ENCODE peak calls at places on chromosomes 4 and X, in ten cellular contexts. N is fibroblast of lung, Z is bronchial epithelial cell, H is tibial artery, F is endothelial cell of umbilical vein, X is psoas muscle, B is choroid plexus epithelial cell, L is lung, C is astrocyte of the spinal cord, T is body of pancreas. E is an unnamed sample.
A peak's percentile ranks its signal among the peaks of the same experiment; 100 is the strongest.

GRCh38 chr4:162201673-162202072 is 37.9 kb upstream of the FSTL5 start:
- DNase-seq in N (peak; percentile 85), Z (no peak), H (no peak), F (no peak), X (no peak), B (peak; percentile 81), L (no peak), C (peak; percentile 76), T (no peak), E (no peak)

GRCh38 chr4:52407545-52407944 is 251.6 kb downstream of the USP46 start:
- DNase-seq in N (no peak), Z (peak; percentile 73), H (no peak), F (peak; percentile 10), X (no peak), B (peak; percentile 6), L (no peak), C (no peak), T (no peak), E (no peak)

GRCh38 chrX:155065035-155065734 is 5.8 kb downstream of the CMC4 start:
- DNase-seq in N (peak; percentile 71), Z (peak; percentile 51), H (no peak), F (no peak), X (no peak), B (peak; percentile 72), L (no peak), C (peak; percentile 34), T (no peak), E (no peak)

GRCh38 chr4:13476915-13477314 is 7.2 kb downstream of the RAB28 start:
- DNase-seq in N (peak; percentile 93), Z (no peak), H (no peak), F (peak; percentile 10), X (no peak), B (peak; percentile 77), L (no peak), C (peak; percentile 67), T (no peak), E (no peak)

GRCh38 chrX:9682456-9682855 is 83.2 kb downstream of the GPR143 start:
- DNase-seq in N (peak; percentile 25), Z (no peak), H (no peak), F (peak; percentile 10), X (no peak), B (peak; percentile 72), L (no peak), C (peak; percentile 24), T (peak; percentile 20), E (no peak)

GRCh38 chr4:110544594-110544993 is 68.6 kb downstream of the ENPEP start:
- DNase-seq in N (no peak), Z (no peak), H (no peak), F (no peak), X (no peak), B (no peak), L (no peak), C (no peak), T (no peak), E (no peak)

GRCh38 chr4:140296335-140296753 is 77.1 kb upstream of the SCOC start:
- DNase-seq in N (peak; percentile 85), Z (peak; percentile 39), H (peak; percentile 87), F (peak; percentile 68), X (peak; percentile 71), B (peak; percentile 79), L (peak; percentile 32), C (peak; percentile 78), T (peak; percentile 58), E (no peak)

GRCh38 chr4:105632599-105632998 is 75.9 kb downstream of the INTS12 start:
- DNase-seq in N (no peak), Z (no peak), H (no peak), F (no peak), X (no peak), B (no peak), L (no peak), C (no peak), T (no peak), E (no peak)

GRCh38 chr4:186304816-186305520 is 39.0 kb downstream of the F11 start:
- DNase-seq in N (peak; percentile 25), Z (no peak), H (no peak), F (no peak), X (no peak), B (no peak), L (no peak), C (no peak), T (no peak), E (no peak)

GRCh38 chr4:114512595-114513295 is 85.9 kb upstream of the UGT8 start:
- DNase-seq in N (no peak), Z (peak; percentile 94), H (no peak), F (no peak), X (no peak), B (no peak), L (no peak), C (no peak), T (no peak), E (no peak)

GRCh38 chr4:78032446-78032845 is 24.7 kb upstream of the FRAS1 start:
- DNase-seq in N (no peak), Z (no peak), H (no peak), F (no peak), X (no peak), B (no peak), L (no peak), C (no peak), T (no peak), E (no peak)

GRCh38 chr4:75708218-75708691 is 16.1 kb upstream of the USO1 start:
- DNase-seq in N (no peak), Z (no peak), H (no peak), F (no peak), X (no peak), B (peak; percentile 37), L (no peak), C (no peak), T (no peak), E (no peak)

GRCh38 chrX:20139966-20140365 is 1.7 kb downstream of the EIF1AX start:
- DNase-seq in N (peak; percentile 73), Z (peak; percentile 61), H (no peak), F (no peak), X (no peak), B (peak; percentile 26), L (no peak), C (peak; percentile 50), T (no peak), E (no peak)

GRCh38 chrX:103372886-103373285 is 3.5 kb upstream of the BEX3 start:
- DNase-seq in N (no peak), Z (no peak), H (no peak), F (no peak), X (no peak), B (no peak), L (no peak), C (no peak), T (no peak), E (no peak)

GRCh38 chrX:150429577-150429976 is 66.5 kb downstream of the MAMLD1 start:
- DNase-seq in N (peak; percentile 63), Z (peak; percentile 87), H (no peak), F (no peak), X (no peak), B (peak; percentile 76), L (no peak), C (peak; percentile 14), T (no peak), E (no peak)

DNA sequence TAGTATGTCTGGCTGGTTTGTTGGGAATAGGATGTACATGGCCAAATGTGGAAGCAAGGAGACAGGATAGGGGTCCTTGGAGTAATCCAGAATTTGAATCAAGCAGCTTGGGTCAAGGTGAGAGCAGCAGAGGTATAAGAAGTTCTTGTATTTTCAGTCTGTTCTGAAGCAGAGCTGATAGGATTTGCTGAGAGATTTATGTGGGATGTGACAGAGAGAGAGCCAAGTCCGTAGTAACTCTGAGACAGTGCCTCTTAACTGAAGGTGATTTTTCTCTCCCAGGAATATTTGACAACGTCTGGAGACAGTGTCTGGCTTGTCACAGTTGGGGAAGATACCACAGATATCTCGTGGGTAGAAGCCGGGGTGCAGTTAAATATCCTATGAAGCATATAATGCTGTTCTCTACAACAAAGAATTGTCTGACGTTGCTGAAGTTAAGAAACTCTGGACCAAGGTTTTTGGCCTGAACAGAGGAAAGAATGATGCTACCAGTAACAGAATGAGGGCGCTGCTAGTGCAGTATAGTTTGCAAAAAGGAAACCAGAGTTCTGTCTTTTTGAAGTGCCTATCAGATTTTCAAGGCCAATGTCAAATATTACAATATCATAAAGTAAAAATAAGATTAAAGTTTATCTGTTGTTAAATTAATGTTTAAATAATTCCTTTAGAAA is 184.0 kb downstream of the ARHGAP24 start:
- DNase-seq in N (no peak), Z (no peak), H (no peak), F (no peak), X (no peak), B (no peak), L (no peak), C (no peak), T (no peak), E (no peak)
- TF ChIP-seq CTCF in N (peak; percentile 4), Z (no peak), H (no peak), F (no peak), X (no peak), B (no peak), L (no peak), C (no peak), T (no peak), E (no peak)

DNA sequence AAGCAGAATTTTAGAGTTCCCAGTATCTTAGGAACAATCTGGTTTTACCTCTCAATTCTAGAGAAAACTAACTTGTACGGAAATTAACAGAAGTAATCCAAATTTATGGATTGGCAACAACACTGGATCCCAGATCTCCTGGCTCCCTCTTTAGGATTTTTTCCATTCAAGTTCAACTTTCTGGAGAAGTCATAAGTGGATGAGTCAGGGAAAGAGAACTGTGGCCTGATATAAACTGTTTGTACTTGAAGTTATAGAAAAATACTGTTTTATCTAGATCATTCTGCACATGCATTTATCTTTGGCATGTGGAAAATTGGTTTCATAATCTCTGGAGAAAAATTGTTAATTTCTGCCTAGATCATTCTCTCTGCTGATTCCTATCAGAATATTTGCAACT is 380.4 kb downstream of the PCDH7 start:
- DNase-seq in N (peak; percentile 68), Z (no peak), H (no peak), F (no peak), X (no peak), B (peak; percentile 35), L (no peak), C (no peak), T (no peak), E (no peak)
- H3K4me3 ChIP-seq in N (no peak overlapping the region), Z (no peak overlapping the region), H (no peak overlapping the region), F (no peak overlapping the region), X (no peak overlapping the region), B (no peak overlapping the region), L (no peak overlapping the region), C (no peak overlapping the region), T (no peak overlapping the region), E (no peak overlapping the region)

DNA sequence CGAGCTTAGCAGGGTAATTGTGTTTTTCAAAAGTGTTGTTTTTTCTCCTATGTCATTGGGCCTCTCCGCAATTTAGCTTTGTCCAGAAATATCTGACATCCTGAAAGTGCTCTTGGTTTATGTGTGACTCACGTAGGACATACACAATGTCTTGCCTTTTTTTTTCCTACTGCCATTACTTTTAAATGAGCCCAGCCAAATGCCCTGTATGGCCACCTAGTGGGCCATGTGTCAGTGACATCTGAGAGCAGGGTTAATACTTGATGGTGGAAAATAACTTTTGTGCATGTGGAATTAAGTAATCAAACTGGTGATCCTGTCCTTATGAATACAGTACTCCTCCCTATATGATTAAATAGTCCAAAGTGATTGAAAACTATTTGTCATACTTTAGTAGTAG is 1411.1 kb upstream of the TENM3 start:
- DNase-seq in N (no peak), Z (peak; percentile 13), H (no peak), F (no peak), X (no peak), B (no peak), L (no peak), C (no peak), T (no peak), E (no peak)
- TF ChIP-seq CTCF in N (no peak), Z (no peak), H (no peak), F (no peak), X (no peak), B (peak; percentile 28), L (no peak), C (peak; percentile 10), T (no peak), E (no peak)

GRCh38 chrX:134546187-134546586 is 86.2 kb downstream of the HPRT1 start:
- DNase-seq in N (no peak), Z (no peak), H (no peak), F (no peak), X (no peak), B (no peak), L (no peak), C (no peak), T (no peak), E (no peak)
- H3K4me3 ChIP-seq in N (peak overlapping the region; percentile 78), Z (no peak overlapping the region), H (no peak overlapping the region), F (no peak overlapping the region), X (peak overlapping the region; percentile 75), B (peak overlapping the region; percentile 30), L (no peak overlapping the region), C (peak overlapping the region; percentile 70), T (no peak overlapping the region), E (no peak overlapping the region)